ENCODE peak calls at places on chromosomes 3 and 15, in four cellular contexts. V is psoas muscle, M is fibroblast of lung, S is ureter. H is an unnamed sample.

GRCh38 chr3:10470666-10471336 is 34.6 kb downstream of the ATP2B2 start:
- DNase-seq in M (no peak), V (peak; percentile 67), S (no peak), H (no peak)

GRCh38 chr3:116338713-116339112 is 106.6 kb downstream of the LSAMP start:
- DNase-seq in M (no peak), V (no peak), S (no peak), H (no peak)

GRCh38 chr3:121758727-121759450 is 9.3 kb upstream of the GOLGB1 start:
- DNase-seq in V (no peak), M (no peak), S (no peak), H (no peak)

GRCh38 chr3:52526151-52526561 is 7.5 kb downstream of the NT5DC2 start:
- DNase-seq in V (peak; percentile 26), S (no peak), M (no peak), H (no peak)

GRCh38 chr15:41018534-41018933 is 65.3 kb downstream of the CHAC1 start:
- DNase-seq in V (no peak), M (peak; percentile 62), S (no peak), H (peak; percentile 90)

GRCh38 chr15:83733206-83733605 is 79.3 kb downstream of the ADAMTSL3 start:
- DNase-seq in V (no peak), S (no peak), M (peak; percentile 9), H (peak; percentile 56)

GRCh38 chr3:106332135-106332534 is 463.3 kb upstream of the CBLB start:
- DNase-seq in M (no peak), S (no peak), V (no peak), H (no peak)

GRCh38 chr15:85125056-85125661 is 143.5 kb downstream of the PDE8A start:
- DNase-seq in M (peak; percentile 61), V (no peak), S (no peak), H (no peak)

GRCh38 chr15:85793641-85794597 is 806 bp downstream of the KLHL25 start:
- DNase-seq in S (peak; percentile 54), V (peak; percentile 84), M (no peak), H (peak; percentile 33)

GRCh38 chr15:83499476-83499875 is 52.3 kb downstream of the SH3GL3 start:
- DNase-seq in V (no peak), M (no peak), S (no peak), H (no peak)

GRCh38 chr3:102979202-102979601 is 544.4 kb downstream of the ZPLD1 start:
- DNase-seq in M (peak; percentile 1), V (no peak), S (no peak), H (no peak)

GRCh38 chr3:62151591-62151990 is 221.8 kb downstream of the FEZF2 start:
- DNase-seq in S (no peak), V (no peak), M (no peak), H (no peak)

GRCh38 chr3:100782906-100783305 is 73.6 kb downstream of the TFG start:
- DNase-seq in V (no peak), M (peak; percentile 22), S (no peak), H (no peak)

GRCh38 chr3:133393204-133393603 is 6.7 kb upstream of the BFSP2 start:
- DNase-seq in V (no peak), M (no peak), S (no peak), H (no peak)

GRCh38 chr3:6779140-6779539 is 81.8 kb upstream of the GRM7 start:
- DNase-seq in S (no peak), V (no peak), M (no peak), H (no peak)

GRCh38 chr15:27418729-27419128 is 447.7 kb downstream of the GABRG3 start:
- DNase-seq in V (no peak), M (no peak), S (no peak), H (no peak)

GRCh38 chr3:125079675-125080045 is 23.9 kb upstream of the HEG1 start:
- DNase-seq in V (no peak), M (no peak), S (no peak), H (no peak)

GRCh38 chr15:49301562-49301961 is 121.5 kb upstream of the FGF7 start:
- DNase-seq in M (peak; percentile 34), S (no peak), V (no peak), H (no peak)

GRCh38 chr3:33430571-33430970 is 9.6 kb downstream of the UBP1 start:
- DNase-seq in S (no peak), M (no peak), V (no peak), H (no peak)

H was measured in lung microvascular endothelial cell.